ENCODE peak calls at places on chromosomes 6 and 20, in four cellular contexts. Q is activated naive CD4-positive, alpha-beta T cell; V is NCI-H345; N is ovary. D is an unnamed sample.

GRCh38 chr6:167845856-167846255 is 19.1 kb downstream of the AFDN start:
- DNase-seq in Q (no peak), V (no peak), N (no peak), D (no peak)

GRCh38 chr20:4060054-4060795 is 44.9 kb upstream of the RNF24 start:
- DNase-seq in Q (no peak), V (no peak), N (no peak), D (no peak)

GRCh38 chr20:11443382-11444119 is 474.1 kb upstream of the BTBD3 start:
- DNase-seq in Q (no peak), V (no peak), N (no peak), D (no peak)

GRCh38 chr6:108874470-108875160 is 26.4 kb downstream of the ARMC2 start:
- DNase-seq in Q (no peak), V (no peak), N (no peak), D (peak)

GRCh38 chr20:9532069-9532809 is 17.8 kb downstream of the LAMP5 start:
- DNase-seq in Q (no peak), V (peak), N (no peak), D (no peak)

GRCh38 chr6:124119591-124119990 is 315.9 kb downstream of the NKAIN2 start:
- DNase-seq in Q (no peak), V (peak), N (no peak), D (no peak)

GRCh38 chr6:26033132-26033941 is 53.9 kb upstream of the HFE start:
- DNase-seq in Q (peak), V (peak), N (peak), D (peak)

GRCh38 chr6:40719671-40720374 is 132.7 kb upstream of the LRFN2 start:
- DNase-seq in Q (no peak), V (peak), N (peak), D (no peak)

GRCh38 chr6:136586295-136586694 is 36.1 kb upstream of the MAP7 start:
- DNase-seq in Q (no peak), V (no peak), N (no peak), D (peak)

GRCh38 chr20:62007127-62007647 is 58.5 kb downstream of the TAF4 start:
- DNase-seq in Q (no peak), V (no peak), N (no peak), D (no peak)

D was measured in amniotic stem cell.